ENCODE peak calls at places on chromosomes 7 and 10, in ten cellular contexts. C is left colon; P is fibroblast of lung; R is NCI-H1417; S is NCI-H1105 treated with DMSO at 0.1 percent for 48 hours; J is stimulated activated CD4-positive, alpha-beta T cell treated with anti-CD3 and anti-CD28 coated beads, Interleukin-2, amount 100 ng/mL, for 24 hours; Y is colonic mucosa; L is GM23338; I is naive thymus-derived CD4-positive, alpha-beta T cell; O is Karpas-422. F is an unnamed sample.

GRCh38 chr7:85237721-85238120 is 50.9 kb upstream of the SEMA3D start:
- DNase-seq in C (no peak), P (peak), R (no peak), S (no peak), J (no peak), Y (no peak), L (no peak), I (no peak), O (no peak), F (no peak)

GRCh38 chr10:11610855-11611247 is 599 bp downstream of the USP6NL start:
- DNase-seq in C (peak), P (peak), R (peak), S (no peak), J (peak), Y (peak), L (peak), I (peak), O (peak), F (no peak)

GRCh38 chr10:78025685-78026364 is 3.5 kb downstream of the POLR3A start:
- DNase-seq in C (no peak), P (peak), R (no peak), S (no peak), J (no peak), Y (no peak), L (no peak), I (no peak), O (no peak), F (no peak)

GRCh38 chr7:149771199-149771636 is 2.2 kb downstream of the ZNF467 start:
- DNase-seq in C (no peak), P (no peak), R (no peak), S (no peak), J (no peak), Y (no peak), L (peak), I (no peak), O (no peak), F (no peak)

GRCh38 chr10:90197766-90198165 is 496.4 kb downstream of the KIF20B start:
- DNase-seq in C (no peak), P (peak), R (no peak), S (no peak), J (no peak), Y (no peak), L (no peak), I (no peak), O (no peak), F (no peak)

GRCh38 chr10:131320860-131321604 is 9.5 kb upstream of the TCERG1L start:
- DNase-seq in C (no peak), P (no peak), R (no peak), S (no peak), J (no peak), Y (no peak), L (peak), I (no peak), O (no peak), F (no peak)

GRCh38 chr7:121202125-121202524 is 126.7 kb upstream of the WNT16 start:
- DNase-seq in C (no peak), P (no peak), R (no peak), S (no peak), J (no peak), Y (no peak), L (peak), I (no peak), O (no peak), F (no peak)

GRCh38 chr7:99393363-99394187 is 14.8 kb downstream of the PDAP1 start:
- DNase-seq in C (no peak), P (peak), R (no peak), S (peak), J (no peak), Y (no peak), L (peak), I (no peak), O (no peak), F (peak)

GRCh38 chr10:75291800-75292199 is 56.0 kb upstream of the COMTD1 start:
- DNase-seq in C (no peak), P (no peak), R (no peak), S (no peak), J (no peak), Y (no peak), L (no peak), I (no peak), O (no peak), F (no peak)

GRCh38 chr7:67408109-67408508 is 411.5 kb downstream of the TYW1 start:
- DNase-seq in C (no peak), P (no peak), R (no peak), S (no peak), J (no peak), Y (no peak), L (no peak), I (no peak), O (no peak), F (no peak)

GRCh38 chr7:64485623-64486022 is 77.2 kb downstream of the ZNF680 start:
- DNase-seq in C (no peak), P (no peak), R (no peak), S (no peak), J (no peak), Y (no peak), L (no peak), I (no peak), O (no peak), F (no peak)

GRCh38 chr10:21336476-21337170 is 188.9 kb downstream of the SKIDA1 start:
- DNase-seq in C (no peak), P (peak), R (peak), S (no peak), J (no peak), Y (no peak), L (peak), I (no peak), O (no peak), F (peak)

GRCh38 chr7:111018960-111019835 is 71.7 kb upstream of the LRRN3 start:
- DNase-seq in C (peak), P (no peak), R (no peak), S (no peak), J (no peak), Y (no peak), L (no peak), I (no peak), O (no peak), F (no peak)

GRCh38 chr7:11517853-11518252 is 314.1 kb downstream of the THSD7A start:
- DNase-seq in C (no peak), P (no peak), R (no peak), S (no peak), J (no peak), Y (no peak), L (peak), I (no peak), O (no peak), F (no peak)

F was measured in NCI-H345.